ENCODE peak calls at places on chromosome X, in four cellular contexts. One of them, this sample, is unnamed.

GRCh38 chrX:17078031-17078730 is 131.7 kb downstream of the REPS2 start:
- DNase-seq in HepG2: no peak
- DNase-seq in GM12892: no peak
- DNase-seq in GM12878: no peak
- DNase-seq in this sample: no peak

GRCh38 chrX:54452920-54453319 is 12.7 kb downstream of the TSR2 start:
- DNase-seq in HepG2: peak; percentile 27
- DNase-seq in GM12892: no peak
- DNase-seq in GM12878: no peak
- DNase-seq in this sample: no peak

GRCh38 chrX:83446355-83446754 is 61.7 kb upstream of the POU3F4 start:
- DNase-seq in HepG2: no peak
- DNase-seq in GM12892: no peak
- DNase-seq in GM12878: no peak
- DNase-seq in this sample: no peak

GRCh38 chrX:108362026-108362425 is 76.2 kb downstream of the COL4A6 start:
- DNase-seq in HepG2: peak; percentile 5
- DNase-seq in GM12892: no peak
- DNase-seq in GM12878: no peak
- DNase-seq in this sample: no peak

GRCh38 chrX:101550825-101551767 is 749 bp downstream of the ARMCX1 start:
- DNase-seq in HepG2: no peak
- DNase-seq in GM12892: no peak
- DNase-seq in GM12878: no peak
- DNase-seq in this sample: no peak

GRCh38 chrX:102712216-102712966 is at the start of gene GPRASP2:
- DNase-seq in HepG2: no peak
- DNase-seq in GM12892: no peak
- DNase-seq in GM12878: no peak
- DNase-seq in this sample: peak; percentile 2

GRCh38 chrX:47662144-47662657 is 3.2 kb upstream of the UXT start:
- DNase-seq in HepG2: no peak
- DNase-seq in GM12892: no peak
- DNase-seq in GM12878: no peak
- DNase-seq in this sample: no peak

GRCh38 chrX:13742397-13743176 is 8.0 kb downstream of the OFD1 start:
- DNase-seq in HepG2: peak; percentile 21
- DNase-seq in GM12892: no peak
- DNase-seq in GM12878: peak; percentile 91
- DNase-seq in this sample: peak; percentile 8

GRCh38 chrX:11266329-11266830 is 26.8 kb upstream of the AMELX start:
- DNase-seq in HepG2: no peak
- DNase-seq in GM12892: no peak
- DNase-seq in GM12878: no peak
- DNase-seq in this sample: no peak

GRCh38 chrX:49627030-49627777 is 28.4 kb downstream of the GAGE1 start:
- DNase-seq in HepG2: peak; percentile 6
- DNase-seq in GM12892: no peak
- DNase-seq in GM12878: no peak
- DNase-seq in this sample: no peak

GRCh38 chrX:126575911-126576310 is 23.3 kb upstream of the DCAF12L1 start:
- DNase-seq in HepG2: no peak
- DNase-seq in GM12892: no peak
- DNase-seq in GM12878: no peak
- DNase-seq in this sample: no peak

GRCh38 chrX:51893931-51894696 is 691 bp downstream of the MAGED1 start:
- DNase-seq in HepG2: no peak
- DNase-seq in GM12892: no peak
- DNase-seq in GM12878: no peak
- DNase-seq in this sample: no peak

GRCh38 chrX:56766554-56767412 is 37.7 kb downstream of the NBDY start:
- DNase-seq in HepG2: no peak
- DNase-seq in GM12892: no peak
- DNase-seq in GM12878: no peak
- DNase-seq in this sample: no peak

GRCh38 chrX:43881410-43882293 is 598 bp downstream of the MAOB start:
- DNase-seq in HepG2: peak; percentile 87
- DNase-seq in GM12892: no peak
- DNase-seq in GM12878: no peak
- DNase-seq in this sample: no peak

GRCh38 chrX:119755981-119756533 is 2.3 kb upstream of the SOWAHD start:
- DNase-seq in HepG2: peak; percentile 14
- DNase-seq in GM12892: peak; percentile 67
- DNase-seq in GM12878: peak; percentile 85
- DNase-seq in this sample: peak; percentile 32

GRCh38 chrX:117972681-117973080 is 143.9 kb downstream of the KLHL13 start:
- DNase-seq in HepG2: no peak
- DNase-seq in GM12892: no peak
- DNase-seq in GM12878: no peak
- DNase-seq in this sample: no peak

GRCh38 chrX:42519666-42520231 is 258.2 kb downstream of the PPP1R2C start:
- DNase-seq in HepG2: no peak
- DNase-seq in GM12892: no peak
- DNase-seq in GM12878: no peak
- DNase-seq in this sample: no peak

GRCh38 chrX:21883258-21883657 is 27.5 kb downstream of the YY2 start:
- DNase-seq in HepG2: peak; percentile 0
- DNase-seq in GM12892: no peak
- DNase-seq in GM12878: no peak
- DNase-seq in this sample: no peak

GRCh38 chrX:112851161-112851779 is 10.6 kb upstream of the AMOT start:
- DNase-seq in HepG2: no peak
- DNase-seq in GM12892: peak; percentile 46
- DNase-seq in GM12878: peak; percentile 82
- DNase-seq in this sample: no peak

GRCh38 chrX:130339408-130340222 is at the start of gene SLC25A14:
- DNase-seq in HepG2: peak; percentile 76
- DNase-seq in GM12892: peak; percentile 44
- DNase-seq in GM12878: peak; percentile 38
- DNase-seq in this sample: peak; percentile 39
- TF ChIP-seq POLR2A in HepG2: peak; percentile 65
- TF ChIP-seq POLR2A in GM12892: no peak
- TF ChIP-seq POLR2A in GM12878: peak; percentile 71
- TF ChIP-seq POLR2A in this sample: no peak

DNA sequence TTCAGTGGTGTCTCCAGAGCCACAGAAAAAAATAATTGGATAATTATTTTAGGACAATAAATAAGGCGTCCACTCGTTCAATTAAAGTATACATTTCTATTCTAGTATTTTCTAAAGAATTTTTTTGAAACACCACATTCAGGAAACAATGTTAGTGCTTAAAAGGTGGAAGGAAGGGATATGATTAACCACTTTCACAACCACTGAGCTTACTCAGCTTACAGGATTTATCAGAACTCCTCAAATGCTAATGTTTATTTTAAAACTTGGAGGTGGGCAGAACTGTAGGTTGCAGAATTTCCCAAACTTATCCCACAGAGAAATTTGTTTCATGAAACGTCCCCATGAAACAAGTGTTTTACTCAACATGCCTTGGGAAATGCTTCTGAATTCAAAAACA is 54.3 kb upstream of the MAGEB2 start:
- DNase-seq in HepG2: no peak
- DNase-seq in GM12892: no peak
- DNase-seq in GM12878: no peak
- DNase-seq in this sample: no peak
- TF ChIP-seq TAF1 in HepG2: no peak
- TF ChIP-seq TAF1 in GM12892: no peak
- TF ChIP-seq TAF1 in GM12878: no peak
- TF ChIP-seq TAF1 in this sample: no peak

GRCh38 chrX:109536439-109537323 is at the start of gene NXT2:
- DNase-seq in HepG2: peak; percentile 83
- DNase-seq in GM12892: peak; percentile 57
- DNase-seq in GM12878: peak; percentile 73
- DNase-seq in this sample: peak; percentile 45

GRCh38 chrX:109533631-109534030 is 3.0 kb upstream of the NXT2 start:
- DNase-seq in HepG2: no peak
- DNase-seq in GM12892: no peak
- DNase-seq in GM12878: no peak
- DNase-seq in this sample: no peak

GRCh38 chrX:109533005-109533404 is 3.6 kb upstream of the NXT2 start:
- DNase-seq in HepG2: no peak
- DNase-seq in GM12892: no peak
- DNase-seq in GM12878: no peak
- DNase-seq in this sample: no peak

GRCh38 chrX:109535578-109535977 is 1.1 kb upstream of the NXT2 start:
- DNase-seq in HepG2: no peak
- DNase-seq in GM12892: no peak
- DNase-seq in GM12878: no peak
- DNase-seq in this sample: no peak

DNA sequence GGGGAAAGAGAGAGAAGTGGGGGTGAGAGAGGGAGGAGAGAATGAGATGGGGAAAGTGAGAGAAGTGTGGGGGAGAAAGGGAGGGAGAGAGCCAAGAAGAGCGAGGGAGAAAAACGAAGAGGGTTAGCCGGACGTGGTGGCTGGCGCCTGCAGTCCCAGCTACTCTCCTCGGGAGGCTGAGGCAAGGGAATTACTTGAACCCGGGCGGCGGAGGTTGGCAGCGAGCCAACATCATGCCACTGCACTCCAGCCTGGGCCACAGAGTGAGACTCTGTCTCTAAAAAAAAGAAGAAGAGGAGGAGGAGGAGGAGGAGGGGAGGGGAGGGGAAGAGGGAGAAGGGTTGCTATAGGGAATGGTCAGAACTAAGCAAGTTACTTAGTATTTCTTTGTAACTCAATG is 1.7 kb upstream of the NXT2 start:
- DNase-seq in HepG2: no peak
- DNase-seq in GM12892: no peak
- DNase-seq in GM12878: no peak
- DNase-seq in this sample: no peak
- TF ChIP-seq POLR2A in HepG2: no peak
- TF ChIP-seq POLR2A in GM12892: no peak
- TF ChIP-seq POLR2A in GM12878: no peak
- TF ChIP-seq POLR2A in this sample: no peak

GRCh38 chrX:666762-667161 is 36.2 kb downstream of the SHOX start:
- DNase-seq in HepG2: no peak
- DNase-seq in GM12892: no peak
- DNase-seq in GM12878: no peak
- DNase-seq in this sample: no peak
- TF ChIP-seq TAF1 in HepG2: no peak
- TF ChIP-seq TAF1 in GM12892: no peak
- TF ChIP-seq TAF1 in GM12878: no peak
- TF ChIP-seq TAF1 in this sample: no peak

GRCh38 chrX:19344661-19345060 is 934 bp downstream of the PDHA1 start:
- DNase-seq in HepG2: no peak
- DNase-seq in GM12892: no peak
- DNase-seq in GM12878: no peak
- DNase-seq in this sample: no peak

GRCh38 chrX:19343085-19343461 is 654 bp upstream of the PDHA1 start:
- DNase-seq in HepG2: peak; percentile 36
- DNase-seq in GM12892: no peak
- DNase-seq in GM12878: no peak
- DNase-seq in this sample: no peak

GRCh38 chrX:19342331-19342906 is 1.3 kb upstream of the PDHA1 start:
- DNase-seq in HepG2: no peak
- DNase-seq in GM12892: no peak
- DNase-seq in GM12878: no peak
- DNase-seq in this sample: no peak

GRCh38 chrX:19344207-19344534 is 444 bp downstream of the PDHA1 start:
- DNase-seq in HepG2: no peak
- DNase-seq in GM12892: no peak
- DNase-seq in GM12878: no peak
- DNase-seq in this sample: no peak

DNA sequence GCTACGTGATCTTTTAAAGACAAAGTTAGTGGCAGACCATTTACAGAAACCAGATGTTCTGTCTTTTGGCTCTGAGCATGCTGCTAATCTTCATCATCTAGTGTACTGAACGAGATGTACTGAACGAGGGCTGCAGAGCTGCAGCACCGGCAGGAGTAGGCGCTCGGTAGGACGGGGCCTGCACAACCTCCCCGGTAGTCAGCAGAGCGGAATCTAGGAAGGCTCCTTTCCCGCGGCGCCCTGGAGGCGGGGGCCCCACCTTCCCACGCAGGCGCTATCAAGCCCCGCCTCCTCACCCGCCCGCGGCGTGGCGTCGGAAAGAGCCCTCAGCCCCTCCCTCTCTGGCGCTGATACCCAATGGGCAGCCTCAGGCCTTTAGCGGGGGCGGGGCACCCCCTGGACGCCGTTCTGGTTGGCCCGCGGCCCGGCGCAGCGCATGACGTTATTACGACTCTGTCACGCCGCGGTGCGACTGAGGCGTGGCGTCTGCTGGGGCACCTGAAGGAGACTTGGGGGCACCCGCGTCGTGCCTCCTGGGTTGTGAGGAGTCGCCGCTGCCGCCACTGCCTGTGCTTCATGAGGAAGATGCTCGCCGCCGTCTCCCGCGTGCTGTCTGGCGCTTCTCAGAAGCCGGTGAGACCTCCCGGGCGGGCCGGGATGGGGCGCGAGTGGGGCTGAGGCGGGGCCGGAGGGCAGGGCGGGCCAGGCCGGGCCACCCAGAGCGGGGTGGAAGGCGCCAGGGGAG is at the start of gene PDHA1:
- DNase-seq in HepG2: peak; percentile 81
- DNase-seq in GM12892: peak; percentile 74
- DNase-seq in GM12878: peak; percentile 68
- DNase-seq in this sample: peak; percentile 73
- TF ChIP-seq POLR2A in HepG2: peak; percentile 80
- TF ChIP-seq POLR2A in GM12892: peak; percentile 58
- TF ChIP-seq POLR2A in GM12878: peak; percentile 76
- TF ChIP-seq POLR2A in this sample: no peak

GRCh38 chrX:38036471-38036870 is 30.1 kb downstream of the SYTL5 start:
- DNase-seq in HepG2: no peak
- DNase-seq in GM12892: no peak
- DNase-seq in GM12878: no peak
- DNase-seq in this sample: no peak

GRCh38 chrX:38041237-38041636 is 34.9 kb downstream of the SYTL5 start:
- DNase-seq in HepG2: peak; percentile 0
- DNase-seq in GM12892: no peak
- DNase-seq in GM12878: no peak
- DNase-seq in this sample: no peak

GRCh38 chrX:38038501-38038900 is 32.1 kb downstream of the SYTL5 start:
- DNase-seq in HepG2: no peak
- DNase-seq in GM12892: no peak
- DNase-seq in GM12878: peak; percentile 31
- DNase-seq in this sample: no peak
- TF ChIP-seq TAF1 in HepG2: no peak
- TF ChIP-seq TAF1 in GM12892: no peak
- TF ChIP-seq TAF1 in GM12878: no peak
- TF ChIP-seq TAF1 in this sample: no peak

DNA sequence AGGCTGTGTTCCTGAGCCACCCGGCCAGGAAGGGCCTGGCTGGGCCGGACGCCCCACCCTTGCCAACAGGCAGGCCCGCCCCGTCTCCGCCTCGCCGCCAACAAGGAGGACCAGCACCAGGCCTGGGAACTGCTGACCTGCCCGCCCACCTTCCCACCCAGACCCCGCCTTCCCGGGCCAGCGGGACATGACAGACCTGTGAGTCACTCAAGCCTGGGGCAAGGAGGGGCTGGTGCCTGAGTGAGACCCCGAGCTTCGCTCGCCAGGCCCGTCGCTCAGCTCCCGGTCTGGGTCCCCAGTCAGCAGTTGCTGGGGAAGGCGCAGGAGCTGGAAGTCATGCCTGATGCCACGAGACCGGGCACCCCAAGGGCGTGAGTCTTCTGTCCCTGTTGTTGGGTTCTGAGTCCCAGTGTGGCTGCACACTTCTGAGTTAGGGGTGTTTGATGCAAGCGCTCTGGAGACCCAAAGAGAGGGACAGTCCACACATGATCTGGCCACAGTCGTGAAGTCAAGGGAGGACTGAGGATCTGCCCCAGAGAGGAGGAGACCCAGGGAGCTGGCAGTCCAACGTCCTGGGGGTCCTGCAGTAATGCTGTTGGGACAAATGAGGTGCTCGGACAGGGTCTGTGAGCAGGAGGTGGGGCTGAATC is at the start of gene DNASE1L1:
- DNase-seq in HepG2: peak; percentile 83
- DNase-seq in GM12892: peak; percentile 63
- DNase-seq in GM12878: no peak
- DNase-seq in this sample: no peak
- TF ChIP-seq POLR2A in HepG2: peak; percentile 58
- TF ChIP-seq POLR2A in GM12892: no peak
- TF ChIP-seq POLR2A in GM12878: no peak
- TF ChIP-seq POLR2A in this sample: no peak

This sample was measured in GM12891.